ENCODE peak calls at places on chromosomes 7 and 10, in five cellular contexts. T is transverse colon, U is heart left ventricle, J is ovary, Q is breast epithelium. F is an unnamed sample.

GRCh38 chr7:116500071-116500853 is 724 bp downstream of the CAV2 start:
- DNase-seq in T (peak), U (peak), J (peak), Q (peak), F (peak)

GRCh38 chr10:69901022-69901421 is 99.3 kb downstream of the COL13A1 start:
- DNase-seq in T (no peak), U (no peak), J (no peak), Q (no peak), F (no peak)

GRCh38 chr7:111006040-111006439 is 84.9 kb upstream of the LRRN3 start:
- DNase-seq in T (no peak), U (no peak), J (no peak), Q (no peak), F (no peak)

GRCh38 chr10:86900955-86901354 is 56.5 kb downstream of the MMRN2 start:
- DNase-seq in T (peak), U (peak), J (peak), Q (peak), F (peak)

GRCh38 chr10:47441973-47442750 is 41.8 kb downstream of the ANXA8 start:
- DNase-seq in T (no peak), U (no peak), J (no peak), Q (no peak), F (no peak)

GRCh38 chr7:123712619-123713018 is 36.2 kb downstream of the WASL start:
- DNase-seq in T (no peak), U (no peak), J (no peak), Q (no peak), F (no peak)

GRCh38 chr7:30142710-30143109 is 7.9 kb downstream of the MTURN start:
- DNase-seq in T (peak), U (no peak), J (no peak), Q (no peak), F (no peak)

GRCh38 chr7:47216439-47216838 is 365.5 kb downstream of the TNS3 start:
- DNase-seq in T (no peak), U (no peak), J (no peak), Q (no peak), F (no peak)

GRCh38 chr10:133528845-133529575 is 1.8 kb downstream of the CYP2E1 start:
- DNase-seq in T (no peak), U (no peak), J (no peak), Q (no peak), F (peak)
- H3K4me3 ChIP-seq in T (peak), U (peak), J (no peak), Q (peak), F (peak)

GRCh38 chr7:156766666-156767065 is 126.1 kb downstream of the RNF32 start:
- DNase-seq in T (no peak), U (no peak), J (no peak), Q (no peak), F (no peak)

GRCh38 chr7:156765901-156766656 is 125.5 kb downstream of the RNF32 start:
- DNase-seq in T (no peak), U (no peak), J (no peak), Q (no peak), F (no peak)

GRCh38 chr7:156759579-156760202 is 119.1 kb downstream of the RNF32 start:
- DNase-seq in T (no peak), U (no peak), J (no peak), Q (no peak), F (no peak)

GRCh38 chr7:156764766-156765165 is 124.2 kb downstream of the RNF32 start:
- DNase-seq in T (no peak), U (no peak), J (no peak), Q (no peak), F (no peak)

GRCh38 chr7:156764016-156764669 is 123.6 kb downstream of the RNF32 start:
- DNase-seq in T (peak), U (peak), J (peak), Q (no peak), F (peak)
- TF ChIP-seq POLR2A in T (no peak), U (no peak), J (no peak), Q (no peak), F (no peak)

GRCh38 chr7:39333701-39334100 is 232.5 kb upstream of the YAE1 start:
- DNase-seq in T (no peak), U (no peak), J (no peak), Q (no peak), F (no peak)

GRCh38 chr7:39336457-39336856 is 229.7 kb upstream of the YAE1 start:
- DNase-seq in T (no peak), U (no peak), J (no peak), Q (no peak), F (no peak)

GRCh38 chr7:39332142-39332541 is 234.1 kb upstream of the YAE1 start:
- DNase-seq in T (no peak), U (no peak), J (no peak), Q (no peak), F (no peak)
- H3K4me3 ChIP-seq in T (no peak), U (no peak), J (no peak), Q (no peak), F (no peak)

GRCh38 chr10:77800320-77800719 is 126.2 kb downstream of the DLG5 start:
- DNase-seq in T (no peak), U (no peak), J (no peak), Q (no peak), F (no peak)

GRCh38 chr10:77798940-77799339 is 127.6 kb downstream of the DLG5 start:
- DNase-seq in T (no peak), U (no peak), J (no peak), Q (no peak), F (no peak)

GRCh38 chr10:77800738-77801266 is 125.8 kb downstream of the DLG5 start:
- DNase-seq in T (no peak), U (no peak), J (no peak), Q (no peak), F (no peak)

GRCh38 chr10:77801474-77802238 is 124.9 kb downstream of the DLG5 start:
- DNase-seq in T (no peak), U (no peak), J (no peak), Q (no peak), F (no peak)

DNA sequence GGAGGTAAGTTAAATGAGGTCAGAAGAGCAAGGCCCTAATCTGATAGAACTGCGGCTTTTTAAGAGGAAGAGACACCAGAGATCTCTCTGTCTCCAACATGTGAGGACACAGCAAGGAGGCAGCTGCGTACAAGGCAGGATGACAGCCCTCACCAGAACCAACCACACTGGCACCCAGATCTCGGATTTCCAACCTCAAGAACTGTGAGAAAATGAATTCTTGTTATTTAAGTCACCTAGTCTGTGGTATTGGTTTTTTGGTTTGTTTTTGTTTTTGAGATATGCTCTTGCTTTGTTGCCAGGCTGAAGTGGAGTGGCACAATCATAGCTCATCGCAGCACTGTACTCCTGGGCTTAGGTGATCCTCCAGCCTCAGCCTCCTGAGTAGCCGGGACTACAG is 127.2 kb downstream of the DLG5 start:
- DNase-seq in T (no peak), U (no peak), J (no peak), Q (no peak), F (no peak)
- TF ChIP-seq POLR2A in T (no peak), U (no peak), J (no peak), Q (no peak), F (no peak)

GRCh38 chr7:158129037-158130022 is 458.3 kb downstream of the PTPRN2 start:
- DNase-seq in T (no peak), U (no peak), J (no peak), Q (no peak), F (no peak)
- H3K4me3 ChIP-seq in T (no peak), U (no peak), J (no peak), Q (no peak), F (no peak)

DNA sequence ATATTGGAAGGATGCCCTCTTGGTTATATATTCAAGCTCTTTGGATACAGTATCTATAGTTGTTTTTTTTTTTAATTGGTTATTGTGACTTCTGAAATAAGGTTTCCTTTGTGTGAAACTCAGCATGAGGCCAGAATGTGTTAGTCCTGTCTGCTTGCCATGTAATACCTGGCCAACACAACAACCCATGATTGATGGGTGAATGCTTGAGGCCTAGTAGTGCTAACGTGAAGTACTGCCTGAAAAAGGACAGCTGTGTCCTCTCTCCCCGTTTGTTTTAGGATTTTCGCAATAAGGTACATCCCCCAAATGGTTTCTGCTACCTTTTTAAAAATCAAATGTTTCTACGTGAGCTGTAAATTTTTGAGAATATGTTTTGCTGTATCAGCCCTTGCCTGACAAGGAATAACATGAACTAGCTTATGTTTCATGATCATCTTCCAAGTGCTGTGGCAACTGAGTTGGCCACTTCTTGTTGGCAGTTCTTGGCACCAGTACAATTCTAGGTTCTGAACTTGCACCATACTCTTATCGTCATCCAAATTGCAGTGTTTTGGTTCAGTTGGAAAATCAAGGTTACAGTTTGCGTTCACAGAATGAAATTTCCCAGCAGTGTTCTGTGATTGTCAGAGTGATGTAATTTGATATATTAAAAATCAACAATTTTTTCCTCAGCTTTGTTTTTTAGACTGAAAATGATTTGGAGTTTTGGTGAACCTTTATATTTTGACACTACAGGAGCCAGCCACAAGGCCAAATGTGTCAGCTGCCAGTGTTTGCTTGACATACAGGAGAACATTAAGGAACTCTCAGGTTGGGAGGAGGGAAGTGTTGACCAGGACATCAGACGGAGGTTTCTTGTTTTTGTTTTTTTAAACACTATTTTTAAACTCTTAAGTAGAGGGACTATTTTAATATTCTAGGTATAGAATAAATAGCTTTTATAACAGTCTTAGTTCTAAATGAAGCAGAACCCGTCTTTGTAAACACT is 13.5 kb upstream of the ASCC1 start:
- DNase-seq in T (no peak), U (no peak), J (peak), Q (no peak), F (no peak)
- TF ChIP-seq POLR2A in T (no peak), U (no peak), J (no peak), Q (no peak), F (no peak)

GRCh38 chr7:101812595-101812994 is 4.8 kb upstream of the CUX1 start:
- DNase-seq in T (no peak), U (no peak), J (no peak), Q (no peak), F (no peak)

GRCh38 chr7:101815826-101816488 is 1.5 kb upstream of the CUX1 start:
- DNase-seq in T (peak), U (peak), J (peak), Q (no peak), F (peak)

GRCh38 chr7:101814081-101814995 is 3.1 kb upstream of the CUX1 start:
- DNase-seq in T (peak), U (peak), J (peak), Q (no peak), F (peak)

GRCh38 chr7:101814996-101815825 is 2.2 kb upstream of the CUX1 start:
- DNase-seq in T (peak), U (peak), J (peak), Q (no peak), F (peak)

GRCh38 chr7:101813414-101814019 is 3.9 kb upstream of the CUX1 start:
- DNase-seq in T (no peak), U (no peak), J (no peak), Q (no peak), F (peak)
- H3K4me3 ChIP-seq in T (peak), U (peak), J (peak), Q (peak), F (peak)

F was measured in testis.